ENCODE peak calls at places on chromosomes 6 and 20, in ten cellular contexts. B is CD8-positive, alpha-beta T cell; O is tibial nerve; L is smooth muscle cell of the brain vasculature; R is uterus; S is D721Med; U is NCI-H2227 treated with DMSO at 0.1 percent for 48 hours; Y is H4; C is stimulated activated naive CD8-positive, alpha-beta T cell treated with anti-CD3 and anti-CD28 coated beads, Interleukin-15, Interleukin-2, amounts not matched to agents 100 U/mL and 50 U/mL, for 24 hours; E is A549. V is an unnamed sample.

GRCh38 chr6:12022903-12023522 is 10.9 kb downstream of the HIVEP1 start:
- DNase-seq in Y (no peak), U (peak), O (no peak), R (no peak), S (no peak), E (no peak), L (no peak), C (no peak), B (no peak), V (no peak)

GRCh38 chr6:89299451-89299850 is 15.6 kb downstream of the GABRR2 start:
- DNase-seq in O (no peak), B (no peak), E (no peak), S (no peak), U (no peak), Y (no peak), L (no peak), C (no peak), R (no peak), V (no peak)

GRCh38 chr20:9789136-9789535 is 49.7 kb downstream of the PAK5 start:
- DNase-seq in L (no peak), R (no peak), Y (no peak), B (no peak), E (no peak), O (no peak), U (no peak), C (no peak), S (no peak), V (no peak)

GRCh38 chr6:44725070-44725469 is 337.6 kb downstream of the CDC5L start:
- DNase-seq in C (no peak), U (no peak), Y (no peak), E (no peak), R (no peak), B (no peak), L (no peak), S (no peak), O (no peak), V (peak)

GRCh38 chr20:39773380-39774000 is 811.3 kb downstream of the DHX35 start:
- DNase-seq in L (peak), E (no peak), S (no peak), U (no peak), C (no peak), R (no peak), Y (no peak), B (no peak), O (no peak), V (peak)

GRCh38 chr20:36344517-36345132 is 38.5 kb downstream of the DLGAP4 start:
- DNase-seq in E (peak), O (peak), C (peak), U (no peak), Y (no peak), L (peak), S (no peak), R (peak), B (peak), V (peak)

GRCh38 chr6:168908166-168908565 is 345.5 kb downstream of the THBS2 start:
- DNase-seq in Y (no peak), E (no peak), R (no peak), O (no peak), C (no peak), S (no peak), U (no peak), B (no peak), L (no peak), V (no peak)

GRCh38 chr6:52055451-52055850 is 32.0 kb downstream of the PKHD1 start:
- DNase-seq in U (no peak), B (no peak), Y (no peak), S (no peak), O (no peak), L (no peak), C (no peak), R (no peak), E (no peak), V (no peak)

GRCh38 chr6:33711140-33712129 is at the start of gene UQCC2:
- DNase-seq in S (no peak), C (peak), E (peak), B (peak), U (peak), L (peak), Y (peak), O (peak), R (peak), V (peak)

GRCh38 chr20:2544211-2544610 is 7.8 kb downstream of the TMC2 start:
- DNase-seq in U (no peak), S (no peak), C (no peak), B (no peak), R (no peak), L (no peak), Y (no peak), E (no peak), O (no peak), V (no peak)

GRCh38 chr20:8722277-8722928 is 346.5 kb upstream of the PLCB4 start:
- DNase-seq in B (no peak), U (peak), C (peak), S (no peak), Y (peak), R (peak), L (peak), E (peak), O (peak), V (peak)

GRCh38 chr6:38973178-38974057 is 75.2 kb upstream of the GLP1R start:
- DNase-seq in S (no peak), O (peak), E (peak), C (peak), U (peak), B (no peak), R (no peak), Y (peak), L (peak), V (peak)

GRCh38 chr6:44237813-44238433 is 9.0 kb upstream of the HSP90AB1 start:
- DNase-seq in B (peak), U (peak), Y (peak), S (no peak), R (peak), C (peak), L (no peak), O (peak), E (peak), V (no peak)

GRCh38 chr20:63896136-63896890 is 1.4 kb downstream of the DNAJC5 start:
- DNase-seq in C (peak), O (peak), R (no peak), U (no peak), E (peak), Y (no peak), L (no peak), B (peak), S (no peak), V (peak)

GRCh38 chr20:46638367-46639274 is 12.6 kb downstream of the SLC13A3 start:
- DNase-seq in O (no peak), B (no peak), S (no peak), C (no peak), U (no peak), Y (no peak), E (no peak), L (no peak), R (no peak), V (no peak)

GRCh38 chr6:155315516-155315871 is 1.2 kb upstream of the TFB1M start:
- DNase-seq in O (no peak), Y (no peak), L (no peak), B (no peak), C (no peak), U (no peak), E (no peak), S (no peak), R (no peak), V (peak)

GRCh38 chr20:53048387-53048786 is 76.2 kb downstream of the TSHZ2 start:
- DNase-seq in C (no peak), Y (no peak), O (no peak), S (no peak), U (no peak), R (no peak), E (no peak), B (no peak), L (no peak), V (no peak)

GRCh38 chr6:26205161-26205624 is 118.0 kb downstream of the HFE start:
- DNase-seq in U (peak), R (peak), B (peak), C (peak), E (peak), Y (peak), S (no peak), O (peak), L (no peak), V (peak)

GRCh38 chr20:57787969-57788781 is 78.4 kb upstream of the PMEPA1 start:
- DNase-seq in U (no peak), L (no peak), O (no peak), R (no peak), Y (no peak), S (no peak), B (no peak), C (no peak), E (no peak), V (no peak)

GRCh38 chr20:37303637-37304036 is 14.2 kb downstream of the MANBAL start:
- DNase-seq in R (no peak), L (no peak), S (no peak), E (no peak), B (no peak), U (no peak), Y (no peak), C (no peak), O (no peak), V (no peak)

GRCh38 chr6:38876470-38876869 is 161.4 kb downstream of the DNAH8 start:
- DNase-seq in S (no peak), Y (peak), B (peak), R (no peak), C (peak), L (no peak), E (no peak), U (no peak), O (no peak), V (peak)

GRCh38 chr6:3697609-3698008 is 53.9 kb downstream of the PXDC1 start:
- DNase-seq in L (peak), S (no peak), O (no peak), E (no peak), B (no peak), U (no peak), R (no peak), Y (no peak), C (no peak), V (no peak)